ENCODE peak calls at places on chromosomes 13 and 19, in four cellular contexts. One of them, this sample, is unnamed.

GRCh38 chr13:113652404-113653263 is 5.4 kb downstream of the ATP4B start:
- DNase-seq in foreskin fibroblast: no peak
- DNase-seq in ascending aorta: no peak
- DNase-seq in HEK293T: no peak
- DNase-seq in this sample: no peak

GRCh38 chr13:26811636-26812035 is 51.0 kb upstream of the GPR12 start:
- DNase-seq in foreskin fibroblast: no peak
- DNase-seq in ascending aorta: no peak
- DNase-seq in HEK293T: no peak
- DNase-seq in this sample: no peak

GRCh38 chr19:49205114-49205513 is 47.5 kb downstream of the TRPM4 start:
- DNase-seq in foreskin fibroblast: no peak
- DNase-seq in ascending aorta: no peak
- DNase-seq in HEK293T: no peak
- DNase-seq in this sample: no peak

GRCh38 chr19:39843919-39844793 is 2.0 kb downstream of the FBL start:
- DNase-seq in foreskin fibroblast: peak
- DNase-seq in ascending aorta: no peak
- DNase-seq in HEK293T: peak
- DNase-seq in this sample: no peak

GRCh38 chr13:79803939-79804487 is 323.1 kb downstream of the NDFIP2 start:
- DNase-seq in foreskin fibroblast: no peak
- DNase-seq in ascending aorta: no peak
- DNase-seq in HEK293T: no peak
- DNase-seq in this sample: no peak

GRCh38 chr19:30690935-30691505 is 318.8 kb downstream of the ZNF536 start:
- DNase-seq in foreskin fibroblast: no peak
- DNase-seq in ascending aorta: no peak
- DNase-seq in HEK293T: no peak
- DNase-seq in this sample: no peak

GRCh38 chr19:35882074-35882832 is 13.9 kb downstream of the APLP1 start:
- DNase-seq in foreskin fibroblast: peak
- DNase-seq in ascending aorta: no peak
- DNase-seq in HEK293T: peak
- DNase-seq in this sample: no peak

GRCh38 chr19:22446605-22447004 is 24.5 kb upstream of the ZNF98 start:
- DNase-seq in foreskin fibroblast: no peak
- DNase-seq in ascending aorta: no peak
- DNase-seq in HEK293T: no peak
- DNase-seq in this sample: no peak

GRCh38 chr13:39144941-39145533 is 106.8 kb downstream of the NHLRC3 start:
- DNase-seq in foreskin fibroblast: peak
- DNase-seq in ascending aorta: no peak
- DNase-seq in HEK293T: peak
- DNase-seq in this sample: no peak

GRCh38 chr13:42116225-42116624 is 67.8 kb downstream of the DGKH start:
- DNase-seq in foreskin fibroblast: no peak
- DNase-seq in ascending aorta: no peak
- DNase-seq in HEK293T: no peak
- DNase-seq in this sample: no peak

GRCh38 chr19:55096061-55096701 is 20.5 kb downstream of the EPS8L1 start:
- DNase-seq in foreskin fibroblast: no peak
- DNase-seq in ascending aorta: no peak
- DNase-seq in HEK293T: no peak
- DNase-seq in this sample: no peak

GRCh38 chr13:67855837-67856238 is 625.7 kb upstream of the PCDH9 start:
- DNase-seq in foreskin fibroblast: no peak
- DNase-seq in ascending aorta: no peak
- DNase-seq in HEK293T: no peak
- DNase-seq in this sample: no peak

GRCh38 chr19:13493516-13494310 is 12.6 kb downstream of the CACNA1A start:
- DNase-seq in foreskin fibroblast: peak
- DNase-seq in ascending aorta: no peak
- DNase-seq in HEK293T: no peak
- DNase-seq in this sample: no peak

GRCh38 chr13:26977541-26977940 is 194.1 kb downstream of the USP12 start:
- DNase-seq in foreskin fibroblast: peak
- DNase-seq in ascending aorta: no peak
- DNase-seq in HEK293T: no peak
- DNase-seq in this sample: no peak

GRCh38 chr19:34574704-34575103 is 93.1 kb downstream of the WTIP start:
- DNase-seq in foreskin fibroblast: no peak
- DNase-seq in ascending aorta: no peak
- DNase-seq in HEK293T: no peak
- DNase-seq in this sample: no peak

GRCh38 chr13:113142876-113143275 is 15.6 kb upstream of the PROZ start:
- DNase-seq in foreskin fibroblast: no peak
- DNase-seq in ascending aorta: no peak
- DNase-seq in HEK293T: no peak
- DNase-seq in this sample: no peak

GRCh38 chr19:30237146-30237545 is 135.0 kb upstream of the ZNF536 start:
- DNase-seq in foreskin fibroblast: no peak
- DNase-seq in ascending aorta: no peak
- DNase-seq in HEK293T: no peak
- DNase-seq in this sample: no peak

GRCh38 chr13:40161008-40161694 is 505.3 kb downstream of the FOXO1 start:
- DNase-seq in foreskin fibroblast: no peak
- DNase-seq in ascending aorta: no peak
- DNase-seq in HEK293T: no peak
- DNase-seq in this sample: no peak

GRCh38 chr13:44140146-44140545 is 233.5 kb upstream of the SERP2 start:
- DNase-seq in foreskin fibroblast: no peak
- DNase-seq in ascending aorta: no peak
- DNase-seq in HEK293T: no peak
- DNase-seq in this sample: no peak

This sample was measured in GOT3.